ENCODE peak calls at places on chromosome 21, in six cellular contexts. C is fibroblast of pulmonary artery, S is cardiac fibroblast, K is neural progenitor cell, W is sigmoid colon, L is thyroid gland. N is an unnamed sample.

GRCh38 chr21:34336756-34337391 is 26.9 kb upstream of the KCNE2 start:
- DNase-seq in C (peak), S (peak), K (no peak), W (no peak), L (no peak), N (no peak)

GRCh38 chr21:44012474-44013379 is 618 bp downstream of the TRAPPC10 start:
- DNase-seq in C (peak), S (peak), K (peak), W (peak), L (peak), N (peak)

GRCh38 chr21:44834951-44835646 is 17.2 kb upstream of the SUMO3 start:
- DNase-seq in C (no peak), S (no peak), K (no peak), W (no peak), L (no peak), N (no peak)

GRCh38 chr21:35026153-35026499 is 23.0 kb downstream of the RUNX1 start:
- DNase-seq in C (no peak), S (no peak), K (no peak), W (no peak), L (no peak), N (no peak)

GRCh38 chr21:45612096-45613019 is 31.2 kb upstream of the PCBP3 start:
- DNase-seq in C (peak), S (peak), K (no peak), W (peak), L (no peak), N (no peak)

GRCh38 chr21:34687065-34687464 is 18.3 kb downstream of the CLIC6 start:
- DNase-seq in C (no peak), S (no peak), K (no peak), W (no peak), L (no peak), N (no peak)

GRCh38 chr21:44710294-44710665 is 1.1 kb downstream of the TSPEAR start:
- DNase-seq in C (no peak), S (no peak), K (peak), W (no peak), L (no peak), N (no peak)

GRCh38 chr21:46158666-46159300 is 3.4 kb upstream of the FTCD start:
- DNase-seq in C (no peak), S (no peak), K (no peak), W (peak), L (no peak), N (no peak)

GRCh38 chr21:45309069-45309521 is 21.4 kb upstream of the POFUT2 start:
- DNase-seq in C (peak), S (peak), K (peak), W (peak), L (no peak), N (no peak)

GRCh38 chr21:33325222-33326067 is 675 bp downstream of the IFNAR1 start:
- DNase-seq in C (peak), S (peak), K (no peak), W (peak), L (peak), N (peak)

GRCh38 chr21:33699277-33699676 is 57.0 kb downstream of the ITSN1 start:
- DNase-seq in C (no peak), S (no peak), K (no peak), W (no peak), L (no peak), N (no peak)

GRCh38 chr21:38327984-38328383 is 71.2 kb downstream of the KCNJ15 start:
- DNase-seq in C (no peak), S (no peak), K (no peak), W (no peak), L (no peak), N (no peak)

GRCh38 chr21:43953028-43953427 is 59.1 kb upstream of the TRAPPC10 start:
- DNase-seq in C (no peak), S (no peak), K (no peak), W (no peak), L (no peak), N (no peak)

GRCh38 chr21:44800103-44800502 is 1.5 kb downstream of the UBE2G2 start:
- DNase-seq in C (peak), S (peak), K (peak), W (no peak), L (no peak), N (no peak)

GRCh38 chr21:36122977-36123376 is 11.9 kb upstream of the CBR3 start:
- DNase-seq in C (no peak), S (no peak), K (no peak), W (no peak), L (no peak), N (no peak)

GRCh38 chr21:44353200-44353970 is at the start of gene TRPM2:
- DNase-seq in C (peak), S (peak), K (no peak), W (no peak), L (no peak), N (no peak)

GRCh38 chr21:35563885-35564451 is 496.4 kb downstream of the SETD4 start:
- DNase-seq in C (peak), S (peak), K (no peak), W (peak), L (peak), N (no peak)

GRCh38 chr21:36429672-36430546 is 44.7 kb downstream of the CHAF1B start:
- DNase-seq in C (peak), S (peak), K (peak), W (peak), L (peak), N (peak)

GRCh38 chr21:28991861-28992525 is 684 bp downstream of the LTN1 start:
- DNase-seq in C (no peak), S (no peak), K (peak), W (no peak), L (no peak), N (no peak)

GRCh38 chr21:46194374-46195334 is 10.4 kb upstream of the SPATC1L start:
- DNase-seq in C (no peak), S (no peak), K (no peak), W (peak), L (no peak), N (no peak)

GRCh38 chr21:28822882-28823335 is 169.8 kb downstream of the LTN1 start:
- DNase-seq in C (peak), S (peak), K (no peak), W (no peak), L (no peak), N (no peak)

GRCh38 chr21:38333290-38334272 is 76.8 kb downstream of the KCNJ15 start:
- DNase-seq in C (peak), S (peak), K (no peak), W (no peak), L (peak), N (no peak)

GRCh38 chr21:36803051-36803709 is 104.3 kb downstream of the SIM2 start:
- DNase-seq in C (no peak), S (no peak), K (no peak), W (no peak), L (no peak), N (no peak)

GRCh38 chr21:46317710-46318463 is 5.8 kb downstream of the C21orf58 start:
- DNase-seq in C (no peak), S (no peak), K (peak), W (no peak), L (peak), N (no peak)

GRCh38 chr21:34894401-34894800 is 154.7 kb downstream of the RUNX1 start:
- DNase-seq in C (no peak), S (no peak), K (no peak), W (no peak), L (no peak), N (no peak)

GRCh38 chr21:34144224-34144623 is 70.8 kb downstream of the MRPS6 start:
- DNase-seq in C (no peak), S (no peak), K (no peak), W (no peak), L (no peak), N (no peak)

GRCh38 chr21:36480618-36481017 is 696 bp upstream of the CLDN14 start:
- DNase-seq in C (no peak), S (no peak), K (no peak), W (no peak), L (no peak), N (no peak)

GRCh38 chr21:45255381-45256020 is 32.2 kb downstream of the POFUT2 start:
- DNase-seq in C (no peak), S (no peak), K (no peak), W (no peak), L (no peak), N (no peak)

GRCh38 chr21:33374080-33374873 is 28.9 kb upstream of the IFNGR2 start:
- DNase-seq in C (peak), S (peak), K (peak), W (no peak), L (peak), N (no peak)

GRCh38 chr21:36627242-36627641 is 71.7 kb upstream of the SIM2 start:
- DNase-seq in C (peak), S (no peak), K (no peak), W (no peak), L (no peak), N (no peak)

GRCh38 chr21:46056450-46056903 is 41.4 kb upstream of the COL6A2 start:
- DNase-seq in C (peak), S (peak), K (no peak), W (peak), L (no peak), N (no peak)

GRCh38 chr21:26840912-26841311 is 4.3 kb downstream of the ADAMTS1 start:
- DNase-seq in C (peak), S (peak), K (no peak), W (peak), L (peak), N (no peak)
- TF ChIP-seq CTCF in C (no peak), S (no peak), K (no peak), W (no peak), L (no peak), N (no peak)

GRCh38 chr21:31558839-31559367 is 100.6 kb upstream of the SOD1 start:
- DNase-seq in C (peak), S (peak), K (peak), W (peak), L (peak), N (peak)
- TF ChIP-seq CTCF in C (no peak), S (no peak), K (peak), W (no peak), L (peak), N (no peak)

DNA sequence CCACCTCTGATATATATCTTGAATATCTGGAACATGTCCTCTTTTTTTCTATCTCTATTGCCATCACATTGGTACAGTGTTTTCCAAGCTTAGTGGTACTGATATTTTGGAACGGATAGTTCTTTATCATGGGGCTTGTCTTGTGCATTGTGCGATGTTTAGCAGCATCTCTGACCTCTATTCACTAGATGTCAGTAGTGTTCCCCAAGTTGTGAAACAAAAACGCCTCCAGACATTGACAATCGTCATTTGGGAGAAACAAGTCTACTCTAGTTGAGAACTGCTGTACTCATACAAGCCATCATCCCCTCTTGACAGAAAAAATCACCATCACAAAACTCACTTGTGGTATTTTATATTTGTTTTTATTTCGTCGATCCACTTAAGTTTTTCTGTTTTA is 79.7 kb upstream of the CHODL start:
- DNase-seq in C (no peak), S (no peak), K (peak), W (no peak), L (no peak), N (no peak)
- TF ChIP-seq CTCF in C (no peak), S (no peak), K (peak), W (no peak), L (no peak), N (no peak)

DNA sequence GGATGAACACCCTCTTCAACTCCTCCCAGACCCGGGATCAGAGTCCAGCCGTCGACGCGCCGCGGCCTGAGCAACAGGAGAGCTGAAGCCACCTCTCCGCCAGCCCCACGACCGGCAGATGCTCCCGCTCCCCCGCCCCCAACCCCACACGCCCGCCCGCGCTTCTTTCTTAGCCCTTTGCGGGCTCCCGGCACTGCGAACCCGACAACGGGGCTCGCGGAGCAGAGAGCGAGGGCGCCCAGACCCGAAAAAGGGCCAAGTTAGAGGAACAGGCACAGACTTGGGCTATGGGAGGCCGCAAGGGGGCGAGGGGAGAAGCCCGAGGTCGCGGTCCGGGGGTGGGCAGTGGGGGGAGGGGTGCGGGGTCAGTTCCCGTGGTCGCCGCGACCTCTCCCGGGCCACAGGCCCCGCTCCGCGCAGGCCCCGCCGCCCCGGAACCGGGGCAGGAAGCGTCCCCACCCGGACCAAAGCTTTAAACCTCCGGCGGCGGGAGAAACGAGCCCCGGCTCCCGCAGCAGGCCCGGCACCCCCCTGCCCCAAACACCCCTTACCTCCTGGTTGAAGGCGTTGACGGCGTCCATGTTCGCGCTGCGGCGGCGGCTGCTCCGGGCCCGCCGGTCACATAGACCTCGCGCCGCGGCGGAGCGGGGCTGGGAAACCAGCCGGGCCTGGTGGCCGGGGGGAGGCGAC is 661 bp downstream of the SCAF4 start:
- DNase-seq in C (no peak), S (no peak), K (peak), W (peak), L (peak), N (peak)
- TF ChIP-seq CTCF in C (no peak), S (no peak), K (peak), W (no peak), L (peak), N (no peak)

GRCh38 chr21:42537106-42537742 is 23.6 kb downstream of the SLC37A1 start:
- DNase-seq in C (peak), S (no peak), K (peak), W (peak), L (peak), N (no peak)
- TF ChIP-seq CTCF in C (peak), S (peak), K (peak), W (no peak), L (peak), N (peak)

GRCh38 chr21:16211339-16212303 is 481.8 kb downstream of the USP25 start:
- DNase-seq in C (peak), S (peak), K (no peak), W (no peak), L (no peak), N (no peak)
- TF ChIP-seq CTCF in C (no peak), S (no peak), K (no peak), W (no peak), L (no peak), N (no peak)

DNA sequence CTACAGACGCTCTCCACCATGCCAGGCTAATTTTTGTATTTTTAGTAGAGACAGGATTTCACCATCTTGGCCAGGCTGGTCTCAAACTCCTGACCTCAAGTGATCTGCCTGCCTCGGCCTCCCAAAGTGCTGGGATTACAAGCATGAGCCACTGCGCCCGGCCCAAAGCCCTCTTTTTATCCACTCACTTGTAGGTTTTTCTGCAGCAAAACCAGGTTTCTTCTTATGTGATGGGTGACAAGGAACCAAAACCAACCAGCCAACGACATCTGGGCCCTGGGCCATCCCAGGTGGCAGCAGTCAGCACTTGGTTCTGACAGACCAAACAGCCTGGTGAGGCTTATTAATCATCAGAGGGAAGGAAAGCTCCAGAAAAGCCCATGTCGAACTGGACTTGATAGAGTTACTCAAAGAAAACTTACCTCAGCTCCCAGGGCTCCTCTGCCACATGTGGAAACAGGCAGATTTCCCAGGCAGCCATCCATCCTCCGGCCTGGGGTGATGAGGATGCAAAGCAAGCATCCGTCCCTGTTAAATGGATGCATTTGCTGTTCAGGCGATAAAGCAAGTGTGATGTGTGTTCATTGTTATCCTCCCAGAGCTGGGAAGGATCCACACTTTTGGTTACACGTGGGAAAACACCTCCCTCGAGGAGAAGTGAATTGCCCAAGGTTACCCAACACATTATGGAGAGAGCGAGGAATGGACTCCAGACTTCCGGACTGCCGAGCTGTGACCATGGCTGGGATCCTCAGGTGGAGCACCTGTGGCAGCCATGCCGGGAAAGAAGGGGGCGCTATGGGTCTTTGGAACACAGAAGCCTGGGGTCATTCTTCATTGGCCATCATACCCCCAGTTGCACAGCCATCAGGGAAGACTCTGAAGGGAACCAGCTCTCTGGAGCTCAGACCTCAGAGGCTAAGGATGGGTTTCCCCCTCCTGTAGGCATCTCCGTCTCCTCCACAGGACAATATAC is 118.8 kb downstream of the HUNK start:
- DNase-seq in C (no peak), S (no peak), K (peak), W (no peak), L (peak), N (no peak)
- TF ChIP-seq CTCF in C (no peak), S (no peak), K (peak), W (no peak), L (no peak), N (no peak)

N was measured in natural killer cell.